ENCODE peak calls at places on chromosomes 16 and 17, in ten cellular contexts. M is iPS-NIHi11, Q is MV-4-11, N is left ventricle myocardium inferior, U is Caco-2, R is A673, W is AG08396, I is stomach, O is COR-L47, T is H54. G is an unnamed sample.

GRCh38 chr17:4490109-4490591 is 8.5 kb upstream of the SPNS2 start:
- DNase-seq in Q (peak; percentile 57), M (no peak), R (no peak), U (no peak), N (no peak), I (no peak), O (no peak), T (peak; percentile 72), W (no peak), G (no peak)

GRCh38 chr17:45265823-45266222 is 3.9 kb upstream of the SPATA32 start:
- DNase-seq in W (peak; percentile 85), O (no peak), Q (peak; percentile 19), M (no peak), R (no peak), U (no peak), T (peak; percentile 74), I (no peak), N (no peak), G (peak; percentile 51)

GRCh38 chr16:21710938-21711337 is 47.2 kb downstream of the OTOA start:
- DNase-seq in O (no peak), Q (no peak), M (no peak), I (no peak), U (no peak), W (no peak), T (no peak), R (no peak), N (no peak), G (no peak)

GRCh38 chr17:69088643-69089200 is 28.0 kb upstream of the ABCA9 start:
- DNase-seq in U (no peak), I (no peak), R (no peak), T (no peak), N (no peak), Q (no peak), W (no peak), O (no peak), M (no peak), G (no peak)

GRCh38 chr17:79936661-79937434 is 97.6 kb upstream of the CBX4 start:
- DNase-seq in M (no peak), W (no peak), N (no peak), U (no peak), I (no peak), O (no peak), R (peak; percentile 75), Q (no peak), T (no peak), G (peak; percentile 59)

GRCh38 chr17:7191069-7191468 is 11.9 kb upstream of the ASGR1 start:
- DNase-seq in W (no peak), N (no peak), O (no peak), T (no peak), Q (no peak), M (no peak), I (no peak), R (no peak), U (no peak), G (no peak)

GRCh38 chr17:62819511-62820221 is 11.6 kb upstream of the MARCHF10 start:
- DNase-seq in N (peak; percentile 31), R (peak; percentile 5), M (peak; percentile 62), W (peak; percentile 92), T (peak; percentile 91), Q (peak; percentile 33), O (no peak), U (peak; percentile 65), I (peak; percentile 63), G (peak; percentile 82)

GRCh38 chr17:48283390-48283789 is 146.6 kb downstream of the SKAP1 start:
- DNase-seq in I (no peak), R (no peak), M (no peak), O (no peak), T (no peak), W (no peak), Q (no peak), U (no peak), N (no peak), G (no peak)

GRCh38 chr17:83119987-83120864 is 40.8 kb downstream of the METRNL start:
- DNase-seq in W (no peak), O (no peak), T (no peak), Q (peak; percentile 83), I (no peak), R (no peak), U (no peak), M (peak; percentile 63), N (peak; percentile 20), G (no peak)

GRCh38 chr16:87131996-87132345 is 185.2 kb downstream of the C16orf95 start:
- DNase-seq in O (no peak), I (no peak), N (no peak), T (no peak), Q (no peak), U (no peak), M (no peak), W (no peak), R (no peak), G (no peak)

GRCh38 chr17:11980813-11981212 is 16.5 kb downstream of the ZNF18 start:
- DNase-seq in Q (no peak), R (peak; percentile 28), M (no peak), U (no peak), N (no peak), W (no peak), T (no peak), I (no peak), O (no peak), G (no peak)

GRCh38 chr17:4530799-4531730 is 24.1 kb downstream of the MYBBP1A start:
- DNase-seq in W (no peak), R (no peak), U (no peak), M (no peak), Q (no peak), I (no peak), N (no peak), O (no peak), T (no peak), G (no peak)

GRCh38 chr17:81711814-81712467 is at the start of gene SLC25A10:
- DNase-seq in O (peak; percentile 76), W (peak; percentile 96), N (peak; percentile 72), U (peak; percentile 95), M (peak; percentile 96), R (peak; percentile 90), I (peak; percentile 94), Q (peak; percentile 78), T (peak; percentile 93), G (no peak)

GRCh38 chr17:2181206-2181983 is 122.2 kb downstream of the SMG6 start:
- DNase-seq in Q (no peak), O (no peak), I (no peak), N (peak; percentile 76), M (no peak), W (peak; percentile 65), T (no peak), U (peak; percentile 41), R (no peak), G (no peak)

GRCh38 chr17:64320613-64321553 is 57.8 kb upstream of the TEX2 start:
- DNase-seq in R (peak; percentile 85), W (peak; percentile 80), U (peak; percentile 65), M (peak; percentile 89), N (peak; percentile 38), Q (peak; percentile 70), I (peak; percentile 73), O (peak; percentile 73), T (peak; percentile 83), G (peak; percentile 48)

GRCh38 chr17:31564883-31565297 is 173.4 kb downstream of the RAB11FIP4 start:
- DNase-seq in U (no peak), N (no peak), R (no peak), Q (peak; percentile 46), O (no peak), I (no peak), M (no peak), T (peak; percentile 64), W (peak; percentile 52), G (peak; percentile 75)

GRCh38 chr16:11506816-11507305 is 79.9 kb downstream of the LITAF start:
- DNase-seq in T (no peak), M (no peak), O (no peak), U (no peak), Q (peak; percentile 45), N (no peak), I (no peak), W (no peak), R (no peak), G (no peak)

GRCh38 chr17:5825717-5826330 is 241.5 kb upstream of the NLRP1 start:
- DNase-seq in W (peak; percentile 23), N (no peak), T (no peak), U (no peak), R (no peak), O (no peak), I (no peak), M (no peak), Q (no peak), G (peak; percentile 67)